ENCODE peak calls at places on chromosomes 13 and 19, in five cellular contexts. G, X, R, K and O are unnamed samples. For H3K4me1, the result is how much of the 10 kb centered on the place peaks cover.

GRCh38 chr13:110400786-110401533 is 93.9 kb downstream of the COL4A2 start:
- DNase-seq in G (no peak), X (no peak), R (no peak), K (no peak), O (no peak)

GRCh38 chr19:57192993-57193392 is 1.7 kb downstream of the ZNF264 start:
- DNase-seq in G (no peak), X (no peak), R (no peak), K (no peak), O (no peak)

GRCh38 chr19:9584073-9584833 is at the start of gene ZNF121:
- DNase-seq in G (peak), X (peak), R (peak), K (peak), O (peak)

GRCh38 chr19:17951151-17952040 is 15.5 kb upstream of the KCNN1 start:
- DNase-seq in G (no peak), X (no peak), R (no peak), K (no peak), O (no peak)

GRCh38 chr19:5083547-5083965 is 114.6 kb downstream of the KDM4B start:
- DNase-seq in G (peak), X (no peak), R (peak), K (no peak), O (no peak)

GRCh38 chr19:16836115-16836905 is 7.1 kb downstream of the SIN3B start:
- DNase-seq in G (no peak), X (peak), R (no peak), K (no peak), O (peak)

GRCh38 chr13:45084515-45084914 is 35.8 kb upstream of the GTF2F2 start:
- DNase-seq in G (no peak), X (no peak), R (no peak), K (no peak), O (no peak)

GRCh38 chr19:2756921-2757881 is 17.4 kb upstream of the SLC39A3 start:
- DNase-seq in G (no peak), X (no peak), R (no peak), K (no peak), O (no peak)

GRCh38 chr13:51733656-51734334 is 70.2 kb downstream of the DHRS12 start:
- DNase-seq in G (no peak), X (no peak), R (peak), K (no peak), O (peak)

GRCh38 chr19:29526730-29527499 is 1.1 kb downstream of the VSTM2B start:
- DNase-seq in G (no peak), X (no peak), R (peak), K (no peak), O (no peak)

GRCh38 chr19:6663236-6664187 is 6.4 kb downstream of the TNFSF14 start:
- DNase-seq in G (no peak), X (no peak), R (no peak), K (no peak), O (no peak)

GRCh38 chr13:72970301-72970880 is 88.4 kb upstream of the KLF5 start:
- DNase-seq in G (no peak), X (no peak), R (no peak), K (no peak), O (no peak)

GRCh38 chr13:26515721-26516120 is 41.8 kb upstream of the WASF3 start:
- DNase-seq in G (no peak), X (no peak), R (peak), K (no peak), O (no peak)

GRCh38 chr13:102708211-102708610 is 13.4 kb upstream of the METTL21C start:
- DNase-seq in G (no peak), X (no peak), R (no peak), K (no peak), O (no peak)
- H3K4me1 ChIP-seq in G (under half), X (under half), R (under half), K (under half), O (under half)

DNA sequence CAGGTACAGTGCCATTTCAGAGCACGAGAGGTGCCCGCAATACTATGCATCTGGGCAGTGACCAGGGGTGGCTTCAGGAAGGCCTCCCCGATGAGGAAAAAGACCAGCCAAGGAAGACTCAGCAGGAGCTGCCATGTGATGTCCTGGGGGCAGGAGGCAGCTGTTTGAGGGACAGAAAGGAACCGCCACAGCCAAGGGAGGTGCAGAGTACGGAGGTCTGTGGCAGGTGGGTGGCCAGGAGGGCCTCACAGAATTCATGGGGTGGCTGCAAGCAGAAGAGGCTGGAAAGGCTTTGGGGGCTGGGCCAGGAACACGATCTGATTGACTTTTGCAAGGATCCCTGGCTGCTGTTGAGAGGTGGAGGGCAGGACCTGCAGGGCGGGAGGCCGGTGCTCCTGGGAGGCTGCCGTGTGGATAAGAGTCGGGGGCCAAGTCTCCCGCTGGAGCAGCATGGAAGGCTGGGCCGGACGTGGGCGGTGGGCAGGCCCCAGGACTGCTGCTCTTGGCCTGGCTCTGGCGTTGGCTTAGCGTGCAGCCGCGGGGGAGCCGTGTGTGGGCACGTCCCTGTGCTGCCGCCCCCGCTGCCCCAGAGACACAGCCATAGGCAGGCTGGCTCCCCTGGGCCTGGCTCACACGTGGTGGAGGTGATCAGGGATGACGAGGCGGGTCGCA is 29.1 kb downstream of the CEBPA start:
- DNase-seq in G (no peak), X (no peak), R (no peak), K (no peak), O (no peak)
- H3K4me3 ChIP-seq in G (no peak), X (no peak), R (no peak), K (no peak), O (no peak)

GRCh38 chr13:39025433-39025839 is 12.5 kb downstream of the PROSER1 start:
- DNase-seq in G (no peak), X (peak), R (no peak), K (no peak), O (no peak)
- H3K4me1 ChIP-seq in G (under half), X (under half), R (under half), K (under half), O (under half)

GRCh38 chr13:74133657-74134201 is 475 bp downstream of the KLF12 start:
- DNase-seq in G (peak), X (peak), R (peak), K (peak), O (peak)

GRCh38 chr13:74135306-74136088 is 1.3 kb upstream of the KLF12 start:
- DNase-seq in G (peak), X (peak), R (peak), K (no peak), O (peak)

GRCh38 chr13:74134226-74134776 is at the start of gene KLF12:
- DNase-seq in G (peak), X (peak), R (peak), K (peak), O (peak)

GRCh38 chr13:74134777-74135305 is 637 bp upstream of the KLF12 start:
- DNase-seq in G (peak), X (peak), R (peak), K (no peak), O (peak)

GRCh38 chr13:74136089-74136658 is 2.0 kb upstream of the KLF12 start:
- DNase-seq in G (peak), X (peak), R (peak), K (no peak), O (peak)
- H3K4me3 ChIP-seq in G (peak), X (peak), R (peak), K (peak), O (no peak)

GRCh38 chr13:46622918-46623256 is 69.9 kb downstream of the LRCH1 start:
- DNase-seq in G (peak), X (peak), R (no peak), K (no peak), O (peak)
- H3K4me1 ChIP-seq in G (under half), X (under half), R (under half), K (under half), O (under half)

DNA sequence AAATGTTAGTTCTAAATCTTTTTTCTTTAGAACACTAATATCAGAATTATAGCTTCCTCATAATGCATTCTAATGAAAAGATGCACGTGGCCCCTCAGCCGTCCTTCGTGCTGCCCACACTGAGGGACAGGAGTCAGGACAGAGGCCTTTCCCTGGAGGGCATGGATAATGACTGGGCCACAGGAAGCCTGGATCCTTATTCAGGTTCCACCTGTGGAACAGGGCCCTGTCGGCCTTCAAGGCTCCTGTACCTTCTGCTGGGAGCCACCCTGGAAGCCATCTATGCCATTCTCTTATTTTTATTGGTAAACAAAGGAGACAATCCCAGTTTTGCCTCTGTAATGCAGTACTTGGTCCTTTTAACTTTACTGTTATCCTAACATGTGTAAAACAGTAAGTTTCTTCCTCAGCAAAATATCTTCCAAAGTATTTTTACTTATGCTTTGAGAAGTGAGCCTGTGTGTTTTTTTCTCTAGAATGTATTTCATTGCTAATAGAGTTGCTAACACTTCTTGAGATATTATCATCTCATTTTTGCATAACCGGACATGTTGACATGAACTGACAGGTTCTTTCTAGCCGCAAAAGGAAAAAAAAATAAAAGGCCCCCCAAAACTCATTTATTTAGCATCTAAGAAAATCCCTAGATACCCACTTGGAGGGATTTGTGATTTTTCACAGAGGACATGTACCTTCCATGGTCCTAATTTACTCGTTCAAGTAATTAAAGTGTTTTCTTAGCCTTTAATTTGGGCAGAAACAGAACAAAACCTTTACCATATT is 6.0 kb downstream of the GPR183 start:
- DNase-seq in G (no peak), X (no peak), R (no peak), K (no peak), O (no peak)
- H3K4me3 ChIP-seq in G (no peak), X (no peak), R (no peak), K (no peak), O (no peak)

GRCh38 chr13:113972451-113973217 is 1.2 kb downstream of the C13orf46 start:
- DNase-seq in G (peak), X (no peak), R (peak), K (no peak), O (peak)

GRCh38 chr13:113975416-113975815 is 1.5 kb upstream of the C13orf46 start:
- DNase-seq in G (peak), X (no peak), R (no peak), K (no peak), O (peak)

GRCh38 chr13:113974304-113975281 is 717 bp upstream of the C13orf46 start:
- DNase-seq in G (peak), X (no peak), R (no peak), K (no peak), O (no peak)

GRCh38 chr13:113971471-113972231 is 2.2 kb downstream of the C13orf46 start:
- DNase-seq in G (peak), X (no peak), R (no peak), K (no peak), O (peak)

GRCh38 chr13:113973218-113974164 is at the start of gene C13orf46:
- DNase-seq in G (peak), X (no peak), R (no peak), K (no peak), O (no peak)
- H3K4me1 ChIP-seq in G (under half), X (under half), R (under half), K (under half), O (under half)

GRCh38 chr19:19201697-19202630 is 1.2 kb downstream of the NR2C2AP start:
- DNase-seq in G (no peak), X (no peak), R (no peak), K (no peak), O (no peak)
- H3K4me3 ChIP-seq in G (peak), X (peak), R (peak), K (peak), O (no peak)